ENCODE peak calls at places on chromosome 19, in five cellular contexts. One of them, this sample, is unnamed.

GRCh38 chr19:46303345-46303701 is 6.5 kb downstream of the HIF3A start:
- DNase-seq in fibroblast of mammary gland: no peak
- DNase-seq in MV-4-11: no peak
- DNase-seq in foreskin fibroblast: no peak
- DNase-seq in heart right ventricle: no peak
- DNase-seq in this sample: no peak

GRCh38 chr19:2613507-2614295 is 88.8 kb downstream of the GNG7 start:
- DNase-seq in fibroblast of mammary gland: peak; percentile 36
- DNase-seq in MV-4-11: no peak
- DNase-seq in foreskin fibroblast: peak; percentile 71
- DNase-seq in heart right ventricle: no peak
- DNase-seq in this sample: peak; percentile 84

GRCh38 chr19:40217027-40217810 is 965 bp downstream of the TTC9B start:
- DNase-seq in fibroblast of mammary gland: no peak
- DNase-seq in MV-4-11: no peak
- DNase-seq in foreskin fibroblast: no peak
- DNase-seq in heart right ventricle: no peak
- DNase-seq in this sample: no peak

GRCh38 chr19:54305141-54305540 is 7.8 kb downstream of the LILRA5 start:
- DNase-seq in fibroblast of mammary gland: no peak
- DNase-seq in MV-4-11: no peak
- DNase-seq in foreskin fibroblast: no peak
- DNase-seq in heart right ventricle: no peak
- DNase-seq in this sample: no peak

GRCh38 chr19:51001495-51001894 is at the start of gene KLK8:
- DNase-seq in fibroblast of mammary gland: no peak
- DNase-seq in MV-4-11: no peak
- DNase-seq in foreskin fibroblast: no peak
- DNase-seq in heart right ventricle: no peak
- DNase-seq in this sample: peak; percentile 17

GRCh38 chr19:1624458-1624857 is 19.2 kb upstream of the UQCR11 start:
- DNase-seq in fibroblast of mammary gland: peak; percentile 66
- DNase-seq in MV-4-11: peak; percentile 43
- DNase-seq in foreskin fibroblast: peak; percentile 68
- DNase-seq in heart right ventricle: peak; percentile 48
- DNase-seq in this sample: no peak

GRCh38 chr19:5141278-5141925 is 172.5 kb downstream of the KDM4B start:
- DNase-seq in fibroblast of mammary gland: peak; percentile 76
- DNase-seq in MV-4-11: no peak
- DNase-seq in foreskin fibroblast: no peak
- DNase-seq in heart right ventricle: no peak
- DNase-seq in this sample: no peak

GRCh38 chr19:1853295-1854031 is 5.2 kb upstream of the REXO1 start:
- DNase-seq in fibroblast of mammary gland: peak; percentile 76
- DNase-seq in MV-4-11: peak; percentile 94
- DNase-seq in foreskin fibroblast: peak; percentile 88
- DNase-seq in heart right ventricle: peak; percentile 72
- DNase-seq in this sample: peak; percentile 92

GRCh38 chr19:11574689-11575088 is 2.8 kb downstream of the ACP5 start:
- DNase-seq in fibroblast of mammary gland: no peak
- DNase-seq in MV-4-11: no peak
- DNase-seq in foreskin fibroblast: no peak
- DNase-seq in heart right ventricle: no peak
- DNase-seq in this sample: no peak

GRCh38 chr19:45472557-45473365 is 5.0 kb downstream of the FOSB start:
- DNase-seq in fibroblast of mammary gland: no peak
- DNase-seq in MV-4-11: no peak
- DNase-seq in foreskin fibroblast: peak; percentile 35
- DNase-seq in heart right ventricle: no peak
- DNase-seq in this sample: no peak

GRCh38 chr19:40717880-40718773 is 1.2 kb downstream of the ITPKC start:
- DNase-seq in fibroblast of mammary gland: peak; percentile 59
- DNase-seq in MV-4-11: no peak
- DNase-seq in foreskin fibroblast: peak; percentile 78
- DNase-seq in heart right ventricle: no peak
- DNase-seq in this sample: no peak

GRCh38 chr19:4524808-4525562 is 6.7 kb upstream of the PLIN4 start:
- DNase-seq in fibroblast of mammary gland: peak; percentile 46
- DNase-seq in MV-4-11: peak; percentile 46
- DNase-seq in foreskin fibroblast: peak; percentile 65
- DNase-seq in heart right ventricle: peak; percentile 49
- DNase-seq in this sample: no peak

GRCh38 chr19:38980583-38981374 is 5.2 kb upstream of the FBXO17 start:
- DNase-seq in fibroblast of mammary gland: no peak
- DNase-seq in MV-4-11: no peak
- DNase-seq in foreskin fibroblast: no peak
- DNase-seq in heart right ventricle: no peak
- DNase-seq in this sample: no peak

GRCh38 chr19:46478356-46478986 is 7.1 kb upstream of the PNMA8A start:
- DNase-seq in fibroblast of mammary gland: peak; percentile 77
- DNase-seq in MV-4-11: peak; percentile 72
- DNase-seq in foreskin fibroblast: no peak
- DNase-seq in heart right ventricle: no peak
- DNase-seq in this sample: no peak

GRCh38 chr19:46386996-46387712 is 26.2 kb downstream of the CCDC8 start:
- DNase-seq in fibroblast of mammary gland: no peak
- DNase-seq in MV-4-11: no peak
- DNase-seq in foreskin fibroblast: no peak
- DNase-seq in heart right ventricle: no peak
- DNase-seq in this sample: peak; percentile 74

GRCh38 chr19:53991224-53992113 is at the start of gene CACNG6:
- DNase-seq in fibroblast of mammary gland: no peak
- DNase-seq in MV-4-11: no peak
- DNase-seq in foreskin fibroblast: peak; percentile 49
- DNase-seq in heart right ventricle: no peak
- DNase-seq in this sample: no peak

GRCh38 chr19:33673996-33674395 is 52.2 kb downstream of the CHST8 start:
- DNase-seq in fibroblast of mammary gland: no peak
- DNase-seq in MV-4-11: no peak
- DNase-seq in foreskin fibroblast: no peak
- DNase-seq in heart right ventricle: no peak
- DNase-seq in this sample: no peak

GRCh38 chr19:5553892-5554291 is 13.9 kb downstream of the TINCR start:
- DNase-seq in fibroblast of mammary gland: no peak
- DNase-seq in MV-4-11: no peak
- DNase-seq in foreskin fibroblast: no peak
- DNase-seq in heart right ventricle: no peak
- DNase-seq in this sample: no peak

GRCh38 chr19:14450168-14450874 is 17.2 kb downstream of the PKN1 start:
- DNase-seq in fibroblast of mammary gland: peak; percentile 63
- DNase-seq in MV-4-11: peak; percentile 73
- DNase-seq in foreskin fibroblast: peak; percentile 60
- DNase-seq in heart right ventricle: no peak
- DNase-seq in this sample: no peak

GRCh38 chr19:2495130-2495641 is 19.3 kb downstream of the GADD45B start:
- DNase-seq in fibroblast of mammary gland: peak; percentile 42
- DNase-seq in MV-4-11: peak; percentile 36
- DNase-seq in foreskin fibroblast: peak; percentile 80
- DNase-seq in heart right ventricle: peak; percentile 89
- DNase-seq in this sample: peak; percentile 92

GRCh38 chr19:1856698-1857603 is 6.4 kb downstream of the KLF16 start:
- DNase-seq in fibroblast of mammary gland: peak; percentile 82
- DNase-seq in MV-4-11: peak; percentile 95
- DNase-seq in foreskin fibroblast: peak; percentile 95
- DNase-seq in heart right ventricle: peak; percentile 89
- DNase-seq in this sample: peak; percentile 93